ENCODE peak calls at places on chromosomes 2 and 18, in five cellular contexts. A, S, X, E and P are unnamed samples.

GRCh38 chr18:65287642-65288041 is 463.2 kb upstream of the CDH7 start:
- DNase-seq in A (no peak), S (no peak), X (no peak), E (no peak), P (no peak)

GRCh38 chr2:120899373-120899772 is 163.7 kb downstream of the GLI2 start:
- DNase-seq in A (no peak), S (no peak), X (no peak), E (no peak), P (no peak)

GRCh38 chr2:224031358-224031970 is 7.6 kb downstream of the SERPINE2 start:
- DNase-seq in A (no peak), S (no peak), X (no peak), E (no peak), P (no peak)

GRCh38 chr2:10392951-10393647 is 55.0 kb downstream of the ODC1 start:
- DNase-seq in A (no peak), S (no peak), X (no peak), E (no peak), P (no peak)

GRCh38 chr2:29011650-29012060 is 30.6 kb downstream of the TOGARAM2 start:
- DNase-seq in A (peak), S (no peak), X (no peak), E (no peak), P (no peak)

GRCh38 chr2:160630801-160631590 is 137.4 kb upstream of the RBMS1 start:
- DNase-seq in A (no peak), S (no peak), X (no peak), E (no peak), P (no peak)

GRCh38 chr2:151306621-151307020 is 17.2 kb upstream of the NMI start:
- DNase-seq in A (no peak), S (no peak), X (no peak), E (no peak), P (no peak)

GRCh38 chr18:50009772-50010171 is 185.2 kb downstream of the MYO5B start:
- DNase-seq in A (peak), S (no peak), X (peak), E (peak), P (peak)

GRCh38 chr18:10379511-10379910 is 74.9 kb upstream of the APCDD1 start:
- DNase-seq in A (no peak), S (no peak), X (no peak), E (no peak), P (no peak)

GRCh38 chr18:76736309-76736708 is 86.0 kb upstream of the ZNF236 start:
- DNase-seq in A (no peak), S (no peak), X (no peak), E (no peak), P (no peak)

GRCh38 chr2:26887142-26887541 is 39.2 kb downstream of the DPYSL5 start:
- DNase-seq in A (no peak), S (no peak), X (no peak), E (no peak), P (no peak)

GRCh38 chr2:237327191-237327590 is 86.8 kb downstream of the COL6A3 start:
- DNase-seq in A (no peak), S (no peak), X (no peak), E (no peak), P (no peak)

GRCh38 chr2:49973917-49974368 is 819.6 kb upstream of the FSHR start:
- DNase-seq in A (no peak), S (peak), X (peak), E (no peak), P (no peak)

GRCh38 chr18:70431203-70431624 is 142.4 kb downstream of the SOCS6 start:
- DNase-seq in A (no peak), S (no peak), X (no peak), E (no peak), P (no peak)

GRCh38 chr2:225998653-225999052 is 599.1 kb downstream of the NYAP2 start:
- DNase-seq in A (no peak), S (no peak), X (no peak), E (no peak), P (no peak)

GRCh38 chr2:23565814-23566213 is 180.8 kb downstream of the KLHL29 start:
- DNase-seq in A (no peak), S (no peak), X (no peak), E (no peak), P (no peak)

GRCh38 chr18:54774423-54774822 is 53.9 kb upstream of the RAB27B start:
- DNase-seq in A (no peak), S (no peak), X (no peak), E (no peak), P (no peak)

GRCh38 chr2:208129804-208130712 is at the start of gene CRYGC:
- DNase-seq in A (no peak), S (no peak), X (no peak), E (peak), P (no peak)

GRCh38 chr2:43305006-43305405 is 78.6 kb upstream of the ZFP36L2 start:
- DNase-seq in A (no peak), S (peak), X (no peak), E (peak), P (no peak)

GRCh38 chr2:12931211-12931844 is 214.6 kb downstream of the TRIB2 start:
- DNase-seq in A (no peak), S (no peak), X (no peak), E (no peak), P (no peak)

GRCh38 chr2:241314181-241314932 is 1.1 kb downstream of the HDLBP start:
- DNase-seq in A (no peak), S (no peak), X (no peak), E (no peak), P (no peak)

GRCh38 chr18:57439985-57440330 is 4.8 kb downstream of the ONECUT2 start:
- DNase-seq in A (no peak), S (no peak), X (no peak), E (no peak), P (no peak)

GRCh38 chr2:127511090-127511489 is 15.2 kb downstream of the IWS1 start:
- DNase-seq in A (no peak), S (no peak), X (no peak), E (no peak), P (no peak)

GRCh38 chr2:8169443-8169842 is 512.4 kb upstream of the ID2 start:
- DNase-seq in A (no peak), S (no peak), X (no peak), E (no peak), P (no peak)

GRCh38 chr2:135149251-135149650 is 97.2 kb downstream of the RAB3GAP1 start:
- DNase-seq in A (no peak), S (no peak), X (no peak), E (no peak), P (no peak)

GRCh38 chr2:102059151-102059550 is 67.4 kb downstream of the IL1R2 start:
- DNase-seq in A (no peak), S (no peak), X (no peak), E (no peak), P (no peak)

GRCh38 chr18:70085641-70086040 is 119.8 kb downstream of the RTTN start:
- DNase-seq in A (no peak), S (no peak), X (no peak), E (no peak), P (no peak)

GRCh38 chr2:25632396-25632795 is 41.0 kb downstream of the DTNB start:
- DNase-seq in A (no peak), S (no peak), X (no peak), E (no peak), P (no peak)

GRCh38 chr2:108612514-108613183 is 78.4 kb downstream of the LIMS1 start:
- DNase-seq in A (no peak), S (no peak), X (no peak), E (no peak), P (no peak)

GRCh38 chr2:72824224-72824842 is 1.5 kb downstream of the EXOC6B start:
- DNase-seq in A (no peak), S (no peak), X (no peak), E (peak), P (no peak)

GRCh38 chr18:79898952-79899608 is 52.4 kb downstream of the SLC66A2 start:
- DNase-seq in A (peak), S (no peak), X (peak), E (no peak), P (no peak)

GRCh38 chr2:43832457-43832856 is 6.2 kb downstream of the ABCG5 start:
- DNase-seq in A (no peak), S (no peak), X (no peak), E (no peak), P (no peak)

GRCh38 chr2:170601489-170601888 is 113.6 kb upstream of the SP5 start:
- DNase-seq in A (no peak), S (no peak), X (no peak), E (no peak), P (no peak)

GRCh38 chr2:121360566-121361300 is 75.7 kb upstream of the TFCP2L1 start:
- DNase-seq in A (peak), S (no peak), X (no peak), E (peak), P (no peak)

GRCh38 chr18:22109535-22109934 is 59.9 kb upstream of the GATA6 start:
- DNase-seq in A (no peak), S (no peak), X (no peak), E (no peak), P (no peak)

GRCh38 chr18:39389800-39390379 is 1824.3 kb upstream of the CELF4 start:
- DNase-seq in A (no peak), S (no peak), X (peak), E (no peak), P (no peak)

GRCh38 chr18:72652990-72653593 is 109.0 kb upstream of the CBLN2 start:
- DNase-seq in A (no peak), S (no peak), X (peak), E (peak), P (peak)
- TF ChIP-seq CTCF in A (peak), S (no peak), X (peak), E (peak), P (peak)

GRCh38 chr2:62852254-62852653 is 146.7 kb downstream of the EHBP1 start:
- DNase-seq in A (no peak), S (no peak), X (no peak), E (no peak), P (no peak)

GRCh38 chr2:62858231-62858832 is 152.8 kb downstream of the EHBP1 start:
- DNase-seq in A (no peak), S (no peak), X (no peak), E (no peak), P (no peak)

GRCh38 chr2:62854600-62855514 is 149.3 kb downstream of the EHBP1 start:
- DNase-seq in A (peak), S (no peak), X (no peak), E (no peak), P (no peak)

GRCh38 chr2:62856228-62857040 is 150.9 kb downstream of the EHBP1 start:
- DNase-seq in A (no peak), S (no peak), X (no peak), E (no peak), P (no peak)

GRCh38 chr2:62857139-62857931 is 151.8 kb downstream of the EHBP1 start:
- DNase-seq in A (no peak), S (no peak), X (no peak), E (no peak), P (no peak)
- TF ChIP-seq CTCF in A (no peak), S (no peak), X (no peak), E (no peak), P (no peak)

GRCh38 chr2:180124273-180124881 is 117.3 kb upstream of the CWC22 start:
- DNase-seq in A (no peak), S (no peak), X (no peak), E (peak), P (peak)
- TF ChIP-seq CTCF in A (peak), S (peak), X (peak), E (peak), P (peak)

GRCh38 chr2:46042207-46042637 is 255.0 kb upstream of the EPAS1 start:
- DNase-seq in A (no peak), S (no peak), X (no peak), E (no peak), P (no peak)
- TF ChIP-seq CTCF in A (no peak), S (no peak), X (no peak), E (no peak), P (no peak)